ENCODE peak calls at places on chromosomes 12 and 14, in five cellular contexts. O is tibial artery; Q is endodermal cell; H is Peyer's patch; A is CD8-positive, alpha-beta T cell. L is an unnamed sample.

GRCh38 chr12:19183121-19183838 is 53.7 kb downstream of the PLEKHA5 start:
- DNase-seq in H (no peak), O (no peak), A (no peak), Q (no peak), L (no peak)

GRCh38 chr14:80390911-80391310 is 179.6 kb upstream of the DIO2 start:
- DNase-seq in A (no peak), O (no peak), H (no peak), Q (peak; percentile 50), L (no peak)

GRCh38 chr12:1936406-1937320 is 18.2 kb upstream of the CACNA2D4 start:
- DNase-seq in A (no peak), Q (no peak), O (peak; percentile 63), H (peak; percentile 71), L (peak; percentile 65)

GRCh38 chr12:108578813-108579212 is 16.4 kb downstream of the ISCU start:
- DNase-seq in Q (no peak), A (no peak), H (peak; percentile 24), O (no peak), L (no peak)

GRCh38 chr14:101908795-101909194 is 55.6 kb upstream of the DYNC1H1 start:
- DNase-seq in A (no peak), Q (no peak), O (no peak), H (no peak), L (no peak)

GRCh38 chr12:46269429-46270241 is 792 bp upstream of the SLC38A1 start:
- DNase-seq in O (no peak), A (peak; percentile 87), H (no peak), Q (peak; percentile 91), L (no peak)

GRCh38 chr14:33839193-33840076 is 111.4 kb downstream of the EGLN3 start:
- DNase-seq in O (peak; percentile 40), H (no peak), Q (peak; percentile 77), A (peak; percentile 42), L (no peak)

GRCh38 chr12:54680374-54680773 is 32.2 kb upstream of the DCD start:
- DNase-seq in O (no peak), H (no peak), A (no peak), Q (peak; percentile 96), L (no peak)

DNA sequence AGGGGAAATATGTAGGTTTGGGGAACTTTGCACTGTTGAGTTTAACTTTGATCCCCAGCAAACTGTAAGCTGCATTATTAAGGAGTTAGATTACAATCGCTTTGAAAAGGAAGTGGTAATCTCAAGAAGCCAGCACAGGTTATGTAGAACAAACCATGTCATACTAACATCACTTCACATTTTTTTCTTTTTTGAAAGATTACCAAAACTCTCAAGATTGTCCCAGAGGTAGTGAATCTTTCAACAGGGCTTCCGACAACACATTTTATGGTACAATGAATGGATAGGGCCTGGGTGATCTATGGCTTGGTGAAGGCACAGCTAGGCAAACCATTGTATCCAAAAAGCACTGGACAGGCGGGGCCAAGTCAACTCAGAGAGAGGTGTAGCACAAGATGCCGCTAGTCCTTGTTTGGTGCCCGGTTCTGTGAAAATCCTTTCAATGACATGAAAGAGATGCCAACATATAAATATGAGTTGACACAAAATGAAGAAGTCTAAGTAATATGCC is 24.3 kb upstream of the PARP11 start:
- DNase-seq in Q (no peak), H (no peak), A (peak; percentile 28), O (no peak), L (no peak)
- H3K27ac ChIP-seq in Q (no peak overlapping the region), H (peak overlapping the region; percentile 58), A (peak overlapping the region; percentile 47), O (no peak overlapping the region), L (peak overlapping the region; percentile 39)

GRCh38 chr14:49584058-49584457 is 2.1 kb downstream of the RPS29 start:
- DNase-seq in O (no peak), H (no peak), A (no peak), Q (no peak), L (no peak)

GRCh38 chr14:49581209-49581960 is 4.8 kb downstream of the RPS29 start:
- DNase-seq in Q (peak; percentile 55), A (no peak), O (no peak), H (no peak), L (no peak)

GRCh38 chr14:49582211-49582977 is 3.8 kb downstream of the RPS29 start:
- DNase-seq in O (no peak), H (no peak), A (no peak), Q (no peak), L (no peak)

GRCh38 chr14:49581961-49582210 is 4.3 kb downstream of the RPS29 start:
- DNase-seq in H (no peak), O (no peak), Q (no peak), A (no peak), L (no peak)

DNA sequence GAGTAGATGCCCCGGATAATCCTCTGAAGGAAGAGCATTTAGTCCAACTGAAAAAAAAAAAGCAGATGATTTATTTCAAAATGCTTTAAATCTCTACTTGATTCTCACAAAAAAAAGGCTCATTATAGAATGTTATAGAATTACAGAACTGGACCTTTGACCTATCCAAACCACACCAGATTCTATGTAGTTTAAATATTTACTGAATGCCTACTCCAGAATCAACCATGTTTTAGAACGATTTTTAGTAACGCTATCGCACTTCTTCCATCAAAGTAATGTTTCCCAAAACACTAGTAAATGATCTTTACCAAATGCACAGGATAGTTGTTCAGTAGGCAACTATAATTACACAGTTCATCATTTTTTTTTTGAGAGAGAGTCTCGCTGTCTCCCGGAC is 2.6 kb downstream of the RPS29 start:
- DNase-seq in O (no peak), Q (no peak), H (no peak), A (no peak), L (no peak)
- H3K4me3 ChIP-seq in O (no peak overlapping the region), Q (peak overlapping the region; percentile 91), H (no peak overlapping the region), A (peak overlapping the region; percentile 81), L (peak overlapping the region; percentile 86)

GRCh38 chr14:68928770-68929550 is 50.1 kb downstream of the ACTN1 start:
- DNase-seq in O (no peak), A (no peak), H (no peak), Q (no peak), L (no peak)
- H3K27ac ChIP-seq in O (peak overlapping the region; percentile 97), A (peak overlapping the region; percentile 28), H (peak overlapping the region; percentile 26), Q (no peak overlapping the region), L (peak overlapping the region; percentile 44)

DNA sequence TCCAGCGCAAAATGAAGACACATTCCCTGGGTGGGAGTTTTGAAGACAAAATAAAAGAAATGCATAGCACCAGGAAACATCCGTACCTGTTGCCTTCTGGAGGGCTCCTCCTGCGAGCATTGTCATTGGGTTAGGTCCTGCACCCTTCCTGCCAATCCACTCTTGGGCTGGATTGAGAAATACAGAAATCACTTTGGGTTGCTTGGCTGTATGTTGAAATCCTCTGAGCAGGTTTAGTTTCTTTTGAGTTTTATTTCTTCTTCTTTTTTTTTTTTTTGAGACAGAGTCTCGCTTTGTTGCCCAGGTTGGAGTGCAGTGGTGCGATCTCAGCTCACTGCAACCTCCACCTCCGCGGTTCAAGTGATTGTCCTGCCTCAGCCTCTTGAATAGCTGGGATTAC is 67.6 kb downstream of the ARF6 start:
- DNase-seq in O (no peak), A (no peak), Q (no peak), H (no peak), L (no peak)
- H3K4me3 ChIP-seq in O (no peak overlapping the region), A (no peak overlapping the region), Q (no peak overlapping the region), H (no peak overlapping the region), L (no peak overlapping the region)

GRCh38 chr14:32332415-32333116 is 3.5 kb downstream of the AKAP6 start:
- DNase-seq in Q (no peak), O (no peak), H (no peak), A (no peak), L (no peak)

GRCh38 chr14:32329690-32330290 is 692 bp downstream of the AKAP6 start:
- DNase-seq in A (no peak), Q (no peak), O (no peak), H (no peak), L (no peak)

GRCh38 chr14:32329146-32329545 is at the start of gene AKAP6:
- DNase-seq in Q (no peak), A (no peak), H (no peak), O (no peak), L (no peak)

GRCh38 chr14:32330356-32331226 is 1.5 kb downstream of the AKAP6 start:
- DNase-seq in Q (no peak), A (no peak), H (no peak), O (no peak), L (no peak)

DNA sequence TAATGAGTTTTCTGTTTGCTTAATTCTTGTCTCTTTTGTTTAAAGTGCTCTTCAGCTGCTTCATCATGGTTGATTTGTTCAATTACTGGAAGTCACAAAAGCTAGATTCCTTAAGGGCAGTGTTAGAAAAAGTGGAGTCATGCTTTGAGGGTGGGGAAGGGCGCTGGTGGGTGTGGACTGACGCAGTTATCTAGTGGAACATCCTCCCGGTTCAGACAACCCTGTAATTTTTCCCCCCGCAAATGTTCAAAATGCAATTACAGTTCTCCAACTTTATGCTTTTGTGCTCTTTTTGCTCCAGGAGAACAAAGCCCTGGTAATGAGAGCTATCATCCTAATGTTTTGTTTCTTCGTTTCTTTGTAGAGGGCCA is 2.1 kb downstream of the AKAP6 start:
- DNase-seq in H (no peak), Q (no peak), O (no peak), A (no peak), L (no peak)
- H3K27ac ChIP-seq in H (no peak overlapping the region), Q (no peak overlapping the region), O (no peak overlapping the region), A (no peak overlapping the region), L (no peak overlapping the region)

DNA sequence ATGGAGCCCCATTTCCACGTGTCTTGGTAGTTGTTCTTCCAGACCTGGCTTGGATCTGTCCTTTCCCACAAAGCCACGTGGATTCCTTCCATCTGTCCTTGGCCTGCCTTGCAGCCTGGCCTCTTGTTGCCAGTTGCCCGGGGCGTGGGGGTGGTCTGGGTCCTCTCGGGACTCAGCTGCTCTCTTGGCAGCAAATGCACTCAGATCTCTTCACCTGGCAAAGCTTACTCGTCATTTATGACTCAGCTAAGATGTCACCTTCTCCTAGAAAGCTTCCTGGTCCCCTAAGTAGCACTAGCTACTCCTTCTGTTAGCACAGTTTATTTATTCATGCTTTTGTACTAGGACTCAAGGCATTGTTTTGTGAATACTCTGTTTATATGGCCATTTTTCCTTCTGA is 13.6 kb downstream of the PLEKHG3 start:
- DNase-seq in H (peak; percentile 48), A (no peak), O (no peak), Q (peak; percentile 41), L (no peak)
- H3K4me3 ChIP-seq in H (no peak overlapping the region), A (no peak overlapping the region), O (peak overlapping the region; percentile 54), Q (no peak overlapping the region), L (no peak overlapping the region)

GRCh38 chr14:55123101-55123500 is 6.0 kb upstream of the LGALS3 start:
- DNase-seq in A (no peak), H (no peak), O (no peak), Q (no peak), L (no peak)
- H3K27ac ChIP-seq in A (no peak overlapping the region), H (peak overlapping the region; percentile 17), O (peak overlapping the region; percentile 8), Q (no peak overlapping the region), L (peak overlapping the region; percentile 95)

DNA sequence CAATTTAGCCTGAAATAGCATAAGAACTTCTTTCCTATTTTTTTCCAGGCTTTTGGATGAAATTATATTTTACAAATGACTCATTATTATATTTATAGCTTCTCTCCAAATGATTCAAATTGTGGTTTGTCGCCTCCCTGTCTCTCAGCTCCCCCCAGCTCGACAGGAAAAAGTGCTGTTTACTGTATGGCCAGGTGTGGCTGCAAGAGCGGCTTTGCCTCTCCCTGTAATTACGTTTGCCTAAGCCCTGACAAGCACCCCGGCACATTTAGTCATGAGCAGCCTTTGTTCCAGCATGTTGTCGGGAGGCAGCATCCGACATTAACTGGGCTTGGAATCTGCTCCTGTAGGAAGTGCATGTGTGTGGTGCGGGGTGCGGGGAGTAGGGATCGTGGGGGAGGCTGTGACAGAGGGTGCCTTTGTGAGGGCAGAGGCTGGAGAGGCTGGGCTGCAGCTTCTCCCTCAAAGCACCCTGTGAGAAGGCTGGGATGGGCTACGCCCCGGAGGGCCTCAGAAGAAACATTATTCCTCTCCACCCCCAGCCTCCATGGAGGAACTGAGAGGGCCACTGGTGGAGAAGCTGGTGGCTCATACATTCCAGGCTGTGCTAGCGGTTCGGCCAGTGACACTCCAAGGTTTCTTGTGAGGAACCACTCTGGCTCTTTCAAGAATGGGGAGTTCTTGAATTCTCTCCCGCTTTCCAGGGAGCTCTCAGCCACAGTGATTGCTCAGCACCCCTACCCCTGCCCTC is 42.1 kb upstream of the CTDSP2 start:
- DNase-seq in Q (peak; percentile 88), H (peak; percentile 71), A (no peak), O (no peak), L (peak; percentile 32)
- H3K4me3 ChIP-seq in Q (no peak overlapping the region), H (no peak overlapping the region), A (no peak overlapping the region), O (peak overlapping the region; percentile 17), L (peak overlapping the region; percentile 50)

L was measured in left ventricle myocardium inferior.